ENCODE peak calls at places on chromosome 10, in ten cellular contexts. T is foreskin fibroblast; U is cardiac fibroblast; D is CD8-positive, alpha-beta T cell; C is ovary; Z is astrocyte; Q is OCI-LY7; G is Panc1; J is HepG2; H is astrocyte of the spinal cord. B is an unnamed sample.

GRCh38 chr10:118809372-118809695 is 54.6 kb upstream of the CACUL1 start:
- DNase-seq in T (no peak), U (no peak), D (no peak), C (no peak), Z (no peak), Q (no peak), G (no peak), J (no peak), H (no peak), B (no peak)

GRCh38 chr10:82821043-82821442 is 946.0 kb downstream of the NRG3 start:
- DNase-seq in T (no peak), U (no peak), D (no peak), C (no peak), Z (no peak), Q (peak), G (no peak), J (no peak), H (no peak), B (no peak)

GRCh38 chr10:12690525-12691139 is 310.9 kb downstream of the CCDC3 start:
- DNase-seq in T (no peak), U (no peak), D (no peak), C (no peak), Z (no peak), Q (no peak), G (no peak), J (no peak), H (peak), B (no peak)

GRCh38 chr10:30857803-30858202 is 173.9 kb downstream of the ZNF438 start:
- DNase-seq in T (peak), U (peak), D (no peak), C (peak), Z (peak), Q (no peak), G (no peak), J (no peak), H (peak), B (no peak)

GRCh38 chr10:103763374-103764202 is 91.8 kb downstream of the SH3PXD2A start:
- DNase-seq in T (no peak), U (peak), D (no peak), C (no peak), Z (no peak), Q (peak), G (no peak), J (no peak), H (peak), B (no peak)

GRCh38 chr10:124594240-124594639 is 132.6 kb downstream of the LHPP start:
- DNase-seq in T (peak), U (peak), D (no peak), C (no peak), Z (no peak), Q (no peak), G (no peak), J (no peak), H (no peak), B (no peak)

GRCh38 chr10:114867365-114867764 is 45.8 kb downstream of the FHIP2A start:
- DNase-seq in T (no peak), U (no peak), D (no peak), C (no peak), Z (no peak), Q (no peak), G (no peak), J (no peak), H (no peak), B (no peak)

GRCh38 chr10:184911-185310 is 49.7 kb downstream of the ZMYND11 start:
- DNase-seq in T (peak), U (no peak), D (no peak), C (no peak), Z (peak), Q (no peak), G (no peak), J (no peak), H (peak), B (no peak)

GRCh38 chr10:126562209-126562680 is 108.2 kb downstream of the C10orf90 start:
- DNase-seq in T (no peak), U (no peak), D (no peak), C (no peak), Z (no peak), Q (no peak), G (no peak), J (no peak), H (no peak), B (no peak)

GRCh38 chr10:90171014-90171722 is 469.8 kb downstream of the KIF20B start:
- DNase-seq in T (no peak), U (no peak), D (no peak), C (no peak), Z (no peak), Q (no peak), G (no peak), J (no peak), H (no peak), B (no peak)

GRCh38 chr10:119022846-119023552 is 6.5 kb upstream of the NANOS1 start:
- DNase-seq in T (peak), U (no peak), D (no peak), C (no peak), Z (peak), Q (no peak), G (no peak), J (no peak), H (peak), B (no peak)

GRCh38 chr10:77173615-77174461 is 463.8 kb downstream of the KCNMA1 start:
- DNase-seq in T (peak), U (peak), D (peak), C (peak), Z (peak), Q (peak), G (no peak), J (peak), H (peak), B (peak)

GRCh38 chr10:97362310-97363033 is 27.9 kb upstream of the FRAT2 start:
- DNase-seq in T (no peak), U (no peak), D (no peak), C (no peak), Z (no peak), Q (no peak), G (no peak), J (no peak), H (no peak), B (no peak)

GRCh38 chr10:86613905-86614304 is 40.4 kb upstream of the OPN4 start:
- DNase-seq in T (no peak), U (no peak), D (no peak), C (no peak), Z (no peak), Q (no peak), G (no peak), J (no peak), H (no peak), B (no peak)

GRCh38 chr10:44956176-44956575 is 3.4 kb upstream of the RASSF4 start:
- DNase-seq in T (no peak), U (no peak), D (no peak), C (no peak), Z (no peak), Q (no peak), G (no peak), J (no peak), H (no peak), B (no peak)

GRCh38 chr10:10826125-10826524 is 191.5 kb upstream of the CELF2 start:
- DNase-seq in T (peak), U (peak), D (no peak), C (no peak), Z (peak), Q (no peak), G (no peak), J (no peak), H (peak), B (no peak)

GRCh38 chr10:110426294-110427153 is 71.2 kb upstream of the DUSP5 start:
- DNase-seq in T (peak), U (peak), D (no peak), C (peak), Z (peak), Q (peak), G (no peak), J (no peak), H (peak), B (peak)

GRCh38 chr10:49620841-49621378 is 7.1 kb downstream of the CHAT start:
- DNase-seq in T (no peak), U (no peak), D (no peak), C (no peak), Z (no peak), Q (no peak), G (no peak), J (no peak), H (no peak), B (no peak)

GRCh38 chr10:98224509-98224908 is 43.5 kb downstream of the LOXL4 start:
- DNase-seq in T (peak), U (no peak), D (no peak), C (no peak), Z (peak), Q (no peak), G (no peak), J (no peak), H (no peak), B (no peak)

GRCh38 chr10:77393821-77394501 is 243.6 kb downstream of the KCNMA1 start:
- DNase-seq in T (no peak), U (no peak), D (no peak), C (no peak), Z (no peak), Q (no peak), G (no peak), J (no peak), H (no peak), B (no peak)

GRCh38 chr10:114386446-114386845 is 17.9 kb downstream of the AFAP1L2 start:
- DNase-seq in T (no peak), U (no peak), D (no peak), C (no peak), Z (no peak), Q (peak), G (no peak), J (no peak), H (no peak), B (no peak)

GRCh38 chr10:712575-712974 is 23.1 kb upstream of the DIP2C start:
- DNase-seq in T (no peak), U (peak), D (no peak), C (no peak), Z (no peak), Q (no peak), G (no peak), J (no peak), H (no peak), B (no peak)

GRCh38 chr10:33162248-33162575 is 172.3 kb downstream of the NRP1 start:
- DNase-seq in T (no peak), U (no peak), D (no peak), C (no peak), Z (no peak), Q (no peak), G (no peak), J (peak), H (no peak), B (no peak)

GRCh38 chr10:24418532-24418931 is 209.6 kb downstream of the KIAA1217 start:
- DNase-seq in T (no peak), U (peak), D (no peak), C (no peak), Z (no peak), Q (no peak), G (no peak), J (no peak), H (no peak), B (no peak)
- TF ChIP-seq CTCF in T (no peak), U (peak), D (no peak), C (no peak), Z (peak), Q (peak), G (no peak), J (no peak), H (peak), B (no peak)

DNA sequence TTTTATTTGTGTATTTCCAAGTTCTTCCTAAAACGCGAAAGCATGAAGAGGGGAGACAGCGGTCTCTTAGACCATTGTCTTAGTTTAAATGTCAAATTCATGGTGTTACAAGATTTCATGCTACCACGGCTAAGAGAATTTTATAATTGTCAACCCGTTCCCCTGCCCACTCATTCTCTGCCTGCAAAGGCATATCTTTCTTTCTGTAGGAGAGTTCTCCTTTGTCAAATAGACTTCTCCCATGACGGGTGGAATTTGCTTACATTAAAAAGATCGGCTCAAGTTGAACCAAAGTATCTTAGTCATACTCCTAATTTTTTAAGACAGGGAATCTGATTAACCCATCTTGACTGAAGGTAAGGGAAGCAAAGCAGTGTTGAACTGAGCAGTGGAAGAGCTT is 539.2 kb downstream of the REEP3 start:
- DNase-seq in T (no peak), U (no peak), D (no peak), C (no peak), Z (no peak), Q (no peak), G (no peak), J (no peak), H (no peak), B (no peak)
- H3K4me3 ChIP-seq in T (no peak), U (no peak), D (no peak), C (no peak), Z (no peak), Q (no peak), G (no peak), J (no peak), H (no peak), B (no peak)

GRCh38 chr10:70331486-70332268 is 47.9 kb upstream of the NPFFR1 start:
- DNase-seq in T (peak), U (peak), D (no peak), C (no peak), Z (peak), Q (peak), G (peak), J (peak), H (peak), B (peak)
- TF ChIP-seq CTCF in T (peak), U (peak), D (no peak), C (no peak), Z (peak), Q (peak), G (no peak), J (peak), H (peak), B (peak)

GRCh38 chr10:67386260-67386659 is 309.7 kb downstream of the CTNNA3 start:
- DNase-seq in T (no peak), U (no peak), D (no peak), C (no peak), Z (no peak), Q (no peak), G (no peak), J (no peak), H (peak), B (no peak)
- H3K4me3 ChIP-seq in T (no peak), U (no peak), D (no peak), C (no peak), Z (no peak), Q (no peak), G (no peak), J (no peak), H (no peak), B (no peak)

GRCh38 chr10:79380918-79381775 is 33.9 kb downstream of the PPIF start:
- DNase-seq in T (no peak), U (no peak), D (no peak), C (no peak), Z (no peak), Q (no peak), G (no peak), J (no peak), H (no peak), B (no peak)
- TF ChIP-seq CTCF in T (no peak), U (no peak), D (no peak), C (no peak), Z (no peak), Q (no peak), G (no peak), J (no peak), H (no peak), B (no peak)

DNA sequence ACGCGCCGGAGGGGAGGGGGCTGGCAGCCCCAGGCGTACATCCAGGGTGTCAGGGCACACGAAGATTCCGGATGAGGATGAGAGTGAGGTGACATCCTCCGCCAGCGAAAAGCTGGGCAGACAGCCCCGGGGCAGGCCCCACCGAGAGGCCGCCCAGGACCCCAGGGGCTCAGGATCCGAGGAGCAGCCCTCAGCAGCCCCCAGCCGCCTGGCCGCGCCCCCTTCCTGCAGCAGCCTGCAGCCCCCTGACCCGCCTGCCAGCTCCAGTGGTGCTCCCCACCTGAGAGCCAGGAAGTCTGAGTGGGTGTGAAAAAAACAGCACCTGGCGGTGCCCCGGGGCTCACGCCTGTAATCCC is 3.2 kb downstream of the GJD4 start:
- DNase-seq in T (no peak), U (no peak), D (no peak), C (no peak), Z (no peak), Q (no peak), G (no peak), J (no peak), H (no peak), B (no peak)
- H3K4me3 ChIP-seq in T (peak), U (peak), D (peak), C (no peak), Z (no peak), Q (no peak), G (no peak), J (no peak), H (peak), B (no peak)

DNA sequence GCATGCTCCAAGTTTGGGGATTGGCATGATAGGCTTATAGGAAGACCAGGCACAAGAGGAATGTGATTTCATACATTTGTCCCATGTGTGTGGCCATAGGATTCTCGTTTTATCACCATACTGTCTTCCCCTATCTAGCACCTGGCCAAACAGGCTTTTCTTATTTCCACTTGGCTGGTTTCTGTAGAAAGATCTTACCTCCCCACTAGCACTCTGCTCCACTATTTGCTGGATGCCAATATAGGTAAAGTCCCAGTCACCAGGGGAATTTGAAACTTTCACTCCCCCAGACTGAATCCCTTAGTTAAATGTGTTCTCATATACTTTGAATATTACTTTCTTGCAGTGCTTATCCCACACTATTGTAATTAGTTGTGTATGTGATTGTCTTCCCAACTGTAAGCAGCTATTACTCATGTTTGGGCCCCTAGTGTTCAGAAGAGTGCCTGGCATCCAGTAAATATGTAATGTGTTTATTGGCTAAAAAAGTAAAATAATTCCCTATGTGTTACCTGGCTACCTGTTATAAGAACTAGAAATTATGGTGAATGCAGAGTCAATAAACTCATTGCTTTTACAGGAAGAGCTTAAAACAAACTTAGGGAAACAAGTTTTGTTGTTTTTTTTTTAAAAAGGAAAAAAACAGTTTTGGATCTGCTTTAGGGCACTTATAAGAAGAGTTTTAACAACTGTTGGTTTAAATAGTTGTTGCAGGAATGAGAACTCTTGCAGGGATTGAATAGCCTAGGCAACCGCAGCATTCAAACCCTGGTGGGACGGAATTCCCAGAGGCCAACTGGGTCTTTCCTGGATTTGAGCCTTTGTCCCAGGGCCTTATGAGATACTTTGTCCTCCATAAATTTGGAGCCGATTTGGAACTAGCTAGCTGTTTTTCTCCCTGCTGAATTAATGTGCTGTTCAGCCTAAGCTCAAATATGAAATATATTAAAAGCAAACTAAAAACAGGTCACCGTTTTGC is 109.2 kb downstream of the LRMDA start:
- DNase-seq in T (no peak), U (no peak), D (no peak), C (no peak), Z (no peak), Q (no peak), G (no peak), J (no peak), H (no peak), B (no peak)
- TF ChIP-seq CTCF in T (no peak), U (peak), D (no peak), C (no peak), Z (no peak), Q (peak), G (peak), J (no peak), H (no peak), B (peak)

B was measured in LNCaP clone FGC.